ENCODE peak calls at places on chromosome 18, in ten cellular contexts. A, U, L, J, Z, O, W, T, F and S are unnamed samples.

GRCh38 chr18:30970201-30970816 is 72.2 kb downstream of the DSC3 start:
- DNase-seq in F (no peak), U (no peak), Z (no peak), W (peak), J (peak), O (no peak), A (no peak), T (peak), L (no peak), S (no peak)

GRCh38 chr18:49524349-49524748 is 37.3 kb upstream of the C18orf32 start:
- DNase-seq in J (no peak), W (no peak), U (no peak), L (no peak), A (no peak), Z (no peak), F (no peak), T (no peak), O (no peak), S (no peak)

GRCh38 chr18:79797518-79798345 is at the start of gene KCNG2:
- DNase-seq in Z (no peak), A (no peak), F (no peak), U (no peak), T (no peak), W (no peak), L (peak), J (peak), O (no peak), S (no peak)

GRCh38 chr18:79600141-79600540 is 79.5 kb upstream of the CTDP1 start:
- DNase-seq in F (no peak), A (no peak), L (peak), T (no peak), O (peak), J (no peak), U (no peak), W (no peak), Z (no peak), S (no peak)

GRCh38 chr18:46169464-46169941 is 65.3 kb downstream of the HAUS1 start:
- DNase-seq in O (no peak), T (peak), J (no peak), F (no peak), L (peak), A (no peak), Z (no peak), W (peak), U (no peak), S (no peak)

GRCh38 chr18:31102941-31103340 is 720 bp upstream of the DSC2 start:
- DNase-seq in J (peak), A (no peak), L (peak), Z (no peak), U (no peak), O (no peak), T (no peak), F (no peak), W (peak), S (no peak)

GRCh38 chr18:392926-393325 is 107.6 kb downstream of the COLEC12 start:
- DNase-seq in W (no peak), A (no peak), J (no peak), L (no peak), F (no peak), T (no peak), O (no peak), U (no peak), Z (no peak), S (no peak)

GRCh38 chr18:35029103-35029502 is 12.1 kb upstream of the MAPRE2 start:
- DNase-seq in U (no peak), F (no peak), A (no peak), Z (no peak), O (peak), J (no peak), W (no peak), L (no peak), T (no peak), S (no peak)

GRCh38 chr18:73708596-73708995 is 439.0 kb downstream of the FBXO15 start:
- DNase-seq in W (no peak), L (no peak), A (no peak), J (no peak), F (no peak), Z (no peak), T (no peak), O (no peak), U (no peak), S (no peak)

GRCh38 chr18:43692291-43692690 is 415.0 kb upstream of the SYT4 start:
- DNase-seq in A (no peak), O (no peak), F (no peak), J (no peak), W (no peak), U (no peak), Z (no peak), T (no peak), L (no peak), S (no peak)

GRCh38 chr18:43046324-43046723 is 69.2 kb downstream of the RIT2 start:
- DNase-seq in T (no peak), W (no peak), A (no peak), U (no peak), J (no peak), L (no peak), O (no peak), Z (no peak), F (no peak), S (no peak)

GRCh38 chr18:71136487-71136886 is 847.6 kb downstream of the SOCS6 start:
- DNase-seq in U (no peak), W (no peak), Z (no peak), A (no peak), T (no peak), J (no peak), L (no peak), F (no peak), O (no peak), S (no peak)

GRCh38 chr18:4734021-4734420 is 278.9 kb upstream of the DLGAP1 start:
- DNase-seq in U (no peak), A (no peak), Z (no peak), W (no peak), T (no peak), L (no peak), F (no peak), O (no peak), J (no peak), S (no peak)

GRCh38 chr18:58135170-58135569 is 91.1 kb downstream of the NEDD4L start:
- DNase-seq in A (no peak), U (no peak), T (peak), O (no peak), W (peak), J (no peak), Z (no peak), L (peak), F (no peak), S (no peak)

GRCh38 chr18:3611313-3612038 is 161.5 kb downstream of the TGIF1 start:
- DNase-seq in F (no peak), L (no peak), O (no peak), W (no peak), U (no peak), Z (no peak), J (no peak), T (no peak), A (no peak), S (no peak)

GRCh38 chr18:22871809-22872525 is 61.2 kb upstream of the RBBP8 start:
- DNase-seq in Z (no peak), A (no peak), F (no peak), U (no peak), O (peak), J (no peak), T (no peak), W (no peak), L (no peak), S (no peak)